ENCODE peak calls at places on chromosomes 4 and X, in nine cellular contexts. Y is epithelial cell of proximal tubule, O is thyroid gland, Q is astrocyte of the spinal cord, D is PC-3, Z is astrocyte, V is GM06990, U is mesendoderm, B is retinal pigment epithelial cell. T is an unnamed sample.

GRCh38 chrX:77264490-77264889 is 182.7 kb upstream of the FGF16 start:
- DNase-seq in Y (no peak), O (no peak), Q (no peak), D (no peak), Z (no peak), V (no peak), U (no peak), B (no peak), T (no peak)

GRCh38 chr4:172826346-172826745 is 342.3 kb upstream of the GALNT7 start:
- DNase-seq in Y (no peak), O (no peak), Q (peak), D (peak), Z (peak), V (no peak), U (no peak), B (no peak), T (no peak)

GRCh38 chrX:8815460-8816065 is 14.4 kb upstream of the FAM9A start:
- DNase-seq in Y (no peak), O (no peak), Q (peak), D (peak), Z (peak), V (no peak), U (peak), B (no peak), T (peak)

GRCh38 chrX:41558531-41558930 is 111.4 kb downstream of the NYX start:
- DNase-seq in Y (no peak), O (no peak), Q (peak), D (peak), Z (no peak), V (peak), U (no peak), B (no peak), T (peak)

GRCh38 chr4:4260185-4260751 is 12.2 kb upstream of the TMEM128 start:
- DNase-seq in Y (no peak), O (no peak), Q (peak), D (peak), Z (peak), V (peak), U (peak), B (no peak), T (peak)

GRCh38 chrX:46444011-46444410 is 101.2 kb downstream of the ZNF674 start:
- DNase-seq in Y (peak), O (no peak), Q (peak), D (peak), Z (peak), V (no peak), U (peak), B (peak), T (no peak)

GRCh38 chr4:148735432-148736155 is 293.4 kb upstream of the NR3C2 start:
- DNase-seq in Y (no peak), O (no peak), Q (no peak), D (no peak), Z (no peak), V (no peak), U (no peak), B (no peak), T (no peak)

GRCh38 chrX:42934020-42934701 is 156.2 kb upstream of the PPP1R2C start:
- DNase-seq in Y (no peak), O (no peak), Q (peak), D (no peak), Z (no peak), V (peak), U (no peak), B (no peak), T (no peak)

GRCh38 chrX:21963736-21964135 is 23.2 kb downstream of the SMS start:
- DNase-seq in Y (no peak), O (peak), Q (no peak), D (no peak), Z (no peak), V (no peak), U (no peak), B (no peak), T (no peak)

DNA sequence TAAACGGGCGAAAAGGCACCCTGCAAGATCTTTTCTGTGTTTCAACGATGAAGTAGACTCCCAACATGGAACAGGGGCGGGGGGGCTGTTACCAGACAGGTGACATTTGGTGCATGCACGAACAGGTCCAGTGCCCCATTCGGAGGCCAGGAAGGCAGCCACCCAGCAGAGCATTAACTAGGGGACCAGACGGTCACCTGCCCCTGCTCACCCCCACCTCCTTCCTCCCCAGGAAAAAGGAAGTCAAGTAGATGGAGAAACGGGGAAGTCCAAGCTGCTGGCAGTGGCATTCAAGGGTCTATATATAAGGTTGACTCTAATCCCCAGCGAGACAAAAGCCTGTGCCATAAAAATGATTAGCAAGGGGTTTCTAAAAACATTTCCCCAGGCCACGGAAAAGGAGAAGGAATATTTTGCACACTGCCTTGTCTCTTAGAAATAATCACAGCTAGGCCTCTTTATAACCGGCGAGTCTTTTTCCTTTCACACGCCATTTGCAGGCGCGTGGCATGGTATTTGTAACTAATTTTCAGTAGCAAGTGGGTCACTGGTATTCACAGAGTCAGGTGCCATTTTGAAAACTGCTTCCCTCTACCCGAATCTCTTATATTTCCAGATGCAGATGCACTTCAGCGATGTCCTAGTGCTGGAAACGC is 1.2 kb upstream of the TMSB4X start:
- DNase-seq in Y (no peak), O (no peak), Q (no peak), D (no peak), Z (no peak), V (peak), U (no peak), B (no peak), T (no peak)
- H3K4me3 ChIP-seq in Y (no peak), O (no peak), Q (no peak), D (no peak), Z (no peak), V (peak), U (no peak), B (no peak), T (no peak)

DNA sequence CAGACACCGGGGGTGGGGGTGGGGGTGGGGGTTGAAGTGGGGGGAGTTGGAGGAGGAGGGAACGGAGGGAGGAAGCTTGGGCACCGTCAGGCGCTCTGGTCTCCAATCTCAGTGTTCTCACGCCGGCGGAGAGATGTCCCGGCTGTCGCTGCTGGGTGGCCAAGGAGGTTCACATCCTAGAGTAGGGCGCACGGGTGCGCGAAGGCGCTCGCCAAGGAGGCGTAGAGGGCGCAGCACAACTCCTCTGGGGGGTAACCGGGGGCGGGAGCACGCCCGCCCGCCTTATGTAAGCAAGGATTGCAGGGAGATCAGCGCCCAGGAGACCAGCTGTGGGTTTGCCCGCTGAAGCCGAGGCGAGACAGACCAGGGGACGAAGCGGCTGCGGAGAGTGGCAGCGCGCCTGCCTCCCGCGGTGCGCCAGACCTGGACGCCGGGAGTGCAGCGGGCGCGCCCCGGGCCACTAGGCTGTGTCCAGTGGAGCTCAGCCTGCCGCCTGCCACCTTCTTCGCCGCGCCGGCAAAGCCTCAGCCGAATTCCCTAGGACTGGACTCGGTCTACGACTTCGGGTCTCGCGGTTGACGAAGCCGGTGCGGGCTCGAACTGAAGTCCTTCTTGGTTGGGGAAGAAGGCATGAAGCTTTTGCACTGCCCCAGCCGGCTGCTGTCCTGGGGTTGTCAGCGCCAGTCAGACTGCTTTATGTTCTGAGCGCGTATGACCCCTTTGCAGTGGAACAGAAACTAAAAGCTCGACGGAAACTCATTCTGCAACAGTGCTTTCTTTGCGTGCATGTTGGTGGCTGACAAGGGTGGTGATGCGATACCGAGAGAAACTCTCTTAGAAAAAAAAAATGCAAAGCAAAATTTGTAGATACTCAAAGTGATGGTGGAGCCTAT is 719 bp upstream of the UNC5C start:
- DNase-seq in Y (no peak), O (peak), Q (peak), D (no peak), Z (peak), V (peak), U (peak), B (no peak), T (peak)
- H3K4me3 ChIP-seq in Y (peak), O (peak), Q (peak), D (peak), Z (peak), V (peak), U (peak), B (peak), T (peak)

DNA sequence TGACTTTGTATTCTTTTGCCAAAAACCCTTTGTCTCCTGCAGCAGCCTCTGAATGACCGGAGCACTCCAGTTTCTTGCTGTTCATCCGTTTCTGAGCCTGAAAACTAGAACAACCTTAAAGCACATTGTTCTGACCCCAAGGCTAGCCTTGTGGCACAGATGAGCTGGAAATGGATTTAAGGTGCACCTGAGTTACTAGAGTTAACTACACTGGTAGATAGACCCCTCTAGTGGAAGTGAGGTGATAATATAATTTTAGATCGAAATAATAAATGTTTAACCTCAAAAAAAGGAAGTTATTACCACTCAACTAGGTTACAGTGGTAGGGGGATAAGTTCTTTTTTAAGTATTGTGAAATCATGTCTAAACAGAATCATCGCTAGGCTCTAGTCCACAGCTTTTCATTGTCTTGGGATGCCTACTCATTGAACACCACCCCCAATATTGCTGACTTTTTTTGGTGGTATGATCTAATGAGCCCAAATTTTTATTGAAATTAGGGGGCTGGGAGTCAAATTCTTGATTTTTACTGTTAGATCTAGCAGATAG is 2.7 kb downstream of the PLS3 start:
- DNase-seq in Y (no peak), O (no peak), Q (no peak), D (peak), Z (no peak), V (peak), U (no peak), B (no peak), T (peak)
- H3K4me3 ChIP-seq in Y (peak), O (no peak), Q (no peak), D (peak), Z (no peak), V (no peak), U (no peak), B (peak), T (no peak)

GRCh38 chr4:125303821-125304220 is 10.9 kb upstream of the FAT4 start:
- DNase-seq in Y (peak), O (no peak), Q (no peak), D (no peak), Z (no peak), V (no peak), U (no peak), B (no peak), T (no peak)
- H3K4me3 ChIP-seq in Y (no peak), O (no peak), Q (no peak), D (no peak), Z (no peak), V (no peak), U (no peak), B (no peak), T (no peak)

DNA sequence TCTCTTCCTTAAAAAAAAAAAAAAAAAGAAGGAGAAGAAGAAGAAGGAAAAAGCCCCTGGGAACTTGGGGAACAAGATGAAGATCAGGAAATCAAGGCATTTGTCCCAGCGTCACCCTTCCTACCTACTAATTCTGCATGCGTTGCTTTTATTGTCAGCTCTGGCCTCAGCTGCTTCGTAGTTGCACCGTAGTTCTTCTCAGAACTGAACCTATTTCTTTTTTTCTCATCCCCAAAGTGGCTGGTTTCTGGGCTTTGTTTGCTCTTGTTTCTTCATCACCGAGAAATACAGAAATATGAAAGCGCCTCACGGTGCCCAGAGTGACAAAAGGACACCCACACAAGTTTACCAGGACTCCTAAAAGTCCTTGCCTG is 891 bp downstream of the PRKG2 start:
- DNase-seq in Y (no peak), O (no peak), Q (no peak), D (no peak), Z (no peak), V (no peak), U (no peak), B (no peak), T (no peak)
- H3K4me3 ChIP-seq in Y (peak), O (no peak), Q (peak), D (peak), Z (peak), V (no peak), U (no peak), B (peak), T (peak)

T was measured in H7.